ENCODE peak calls at places on chromosome 18, in five cellular contexts. W is neuronal stem cell, K is IMR-90, B is H9, C is mesenchymal stem cell. Q is an unnamed sample.

GRCh38 chr18:1050012-1050657 is 145.5 kb downstream of the ADCYAP1 start:
- DNase-seq in W (no peak), K (no peak), B (no peak), C (no peak), Q (no peak)

GRCh38 chr18:980586-980985 is 75.9 kb downstream of the ADCYAP1 start:
- DNase-seq in W (no peak), K (no peak), B (no peak), C (no peak), Q (no peak)

GRCh38 chr18:27750014-27750413 is 426.9 kb downstream of the CDH2 start:
- DNase-seq in W (peak; percentile 26), K (peak; percentile 28), B (peak; percentile 80), C (peak; percentile 77), Q (peak; percentile 98)

GRCh38 chr18:2515908-2516625 is 55.2 kb downstream of the METTL4 start:
- DNase-seq in W (no peak), K (peak; percentile 95), B (no peak), C (peak; percentile 91), Q (peak; percentile 8)

GRCh38 chr18:79944126-79944731 is 7.2 kb downstream of the SLC66A2 start:
- DNase-seq in W (no peak), K (no peak), B (peak; percentile 28), C (no peak), Q (no peak)

GRCh38 chr18:61841709-61842108 is 51.1 kb downstream of the RNF152 start:
- DNase-seq in W (no peak), K (no peak), B (no peak), C (no peak), Q (no peak)

GRCh38 chr18:58691256-58691655 is 20.0 kb downstream of the MALT1 start:
- DNase-seq in W (no peak), K (no peak), B (no peak), C (no peak), Q (no peak)

GRCh38 chr18:64165906-64166305 is 17.0 kb upstream of the LINC00305 start:
- DNase-seq in W (no peak), K (no peak), B (no peak), C (peak; percentile 25), Q (peak; percentile 20)

GRCh38 chr18:12867724-12868123 is 16.3 kb downstream of the PTPN2 start:
- DNase-seq in W (no peak), K (no peak), B (no peak), C (no peak), Q (no peak)

GRCh38 chr18:34033968-34034367 is 190.7 kb downstream of the NOL4 start:
- DNase-seq in W (no peak), K (no peak), B (no peak), C (no peak), Q (no peak)

GRCh38 chr18:23137788-23138216 is 2.5 kb downstream of the CABLES1 start:
- DNase-seq in W (no peak), K (no peak), B (no peak), C (no peak), Q (no peak)

GRCh38 chr18:37499008-37499407 is 66.6 kb downstream of the CELF4 start:
- DNase-seq in W (no peak), K (no peak), B (no peak), C (no peak), Q (no peak)

GRCh38 chr18:55486936-55487335 is 101.1 kb downstream of the TCF4 start:
- DNase-seq in W (no peak), K (no peak), B (no peak), C (no peak), Q (no peak)

GRCh38 chr18:78582131-78582789 is 397.4 kb upstream of the SALL3 start:
- DNase-seq in W (no peak), K (no peak), B (no peak), C (no peak), Q (no peak)

GRCh38 chr18:22563098-22563707 is 145.5 kb upstream of the CTAGE1 start:
- DNase-seq in W (peak; percentile 51), K (peak; percentile 95), B (no peak), C (peak; percentile 91), Q (peak; percentile 80)

GRCh38 chr18:14978191-14978590 is 230.2 kb downstream of the ANKRD30B start:
- DNase-seq in W (no peak), K (no peak), B (no peak), C (no peak), Q (no peak)

GRCh38 chr18:3930126-3931012 is 480.4 kb downstream of the TGIF1 start:
- DNase-seq in W (no peak), K (no peak), B (no peak), C (no peak), Q (no peak)

GRCh38 chr18:3935316-3935715 is 485.3 kb downstream of the TGIF1 start:
- DNase-seq in W (no peak), K (peak; percentile 33), B (no peak), C (no peak), Q (peak; percentile 51)

GRCh38 chr18:3931013-3931315 is 481.0 kb downstream of the TGIF1 start:
- DNase-seq in W (no peak), K (no peak), B (no peak), C (no peak), Q (no peak)

GRCh38 chr18:3932285-3932684 is 482.3 kb downstream of the TGIF1 start:
- DNase-seq in W (no peak), K (no peak), B (no peak), C (no peak), Q (no peak)

DNA sequence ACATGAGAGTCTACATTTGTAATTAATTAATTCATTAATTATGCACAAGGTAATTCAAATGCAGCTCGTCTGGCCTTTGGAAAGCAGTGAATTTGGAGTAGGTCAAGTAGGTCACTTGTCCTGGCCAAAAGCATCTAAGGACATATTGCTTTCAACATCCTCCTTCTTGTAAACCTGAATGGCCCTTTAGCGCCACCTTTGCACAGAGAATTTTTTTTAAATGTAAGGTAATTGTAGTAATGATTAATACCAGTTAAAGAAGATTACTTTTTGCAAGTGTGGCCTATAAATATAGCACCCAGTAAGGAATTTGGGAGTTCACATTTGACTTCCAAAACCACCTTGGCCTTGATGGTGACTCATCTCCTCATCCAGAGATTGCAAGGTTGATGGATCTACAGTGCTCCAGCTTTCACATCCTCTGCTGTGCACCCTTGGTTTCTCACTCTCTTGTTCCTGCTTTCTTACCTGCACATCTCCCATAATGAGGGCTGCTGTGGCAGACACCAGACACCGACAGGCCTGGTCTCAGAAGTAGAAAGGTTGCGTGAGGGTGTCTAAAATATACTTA is 481.7 kb downstream of the TGIF1 start:
- DNase-seq in W (no peak), K (peak; percentile 12), B (no peak), C (no peak), Q (no peak)
- H3K27ac ChIP-seq in W (no peak overlapping the region), K (no peak overlapping the region), B (no peak overlapping the region), C (no peak overlapping the region), Q (no peak overlapping the region)

DNA sequence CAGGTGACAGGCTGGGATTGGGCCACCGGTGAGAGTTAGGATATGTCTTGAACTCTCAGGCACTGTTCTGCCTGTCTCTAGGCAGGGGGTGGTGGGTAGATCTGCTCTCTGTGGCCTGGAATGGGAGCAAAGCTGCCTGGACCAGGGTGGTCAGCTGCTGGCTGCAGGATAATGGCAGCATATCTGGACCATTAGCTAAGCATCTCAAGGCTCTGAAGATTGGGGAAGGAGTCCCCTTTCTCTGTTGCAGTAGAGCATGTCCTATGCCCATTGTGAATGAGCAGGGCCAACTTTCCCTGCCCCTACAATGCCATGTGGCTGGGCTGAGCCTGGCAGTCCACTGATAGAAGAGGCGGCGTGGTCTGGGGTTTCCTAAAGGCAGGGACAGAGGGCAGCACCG is 34.6 kb downstream of the LOXHD1 start:
- DNase-seq in W (no peak), K (no peak), B (no peak), C (no peak), Q (no peak)
- H3K79me1 ChIP-seq in W (no peaks in the 10 kb centered on the region), K (no peaks in the 10 kb centered on the region), B (no peaks in the 10 kb centered on the region), C (no peaks in the 10 kb centered on the region), Q (no peaks in the 10 kb centered on the region)

GRCh38 chr18:70329076-70329475 is 40.2 kb downstream of the SOCS6 start:
- DNase-seq in W (no peak), K (no peak), B (no peak), C (no peak), Q (no peak)

GRCh38 chr18:70333316-70333715 is 44.5 kb downstream of the SOCS6 start:
- DNase-seq in W (no peak), K (no peak), B (no peak), C (no peak), Q (no peak)

GRCh38 chr18:70331456-70332097 is 42.7 kb downstream of the SOCS6 start:
- DNase-seq in W (no peak), K (no peak), B (no peak), C (no peak), Q (no peak)

GRCh38 chr18:70332694-70333093 is 43.8 kb downstream of the SOCS6 start:
- DNase-seq in W (no peak), K (peak; percentile 57), B (no peak), C (peak; percentile 25), Q (no peak)

DNA sequence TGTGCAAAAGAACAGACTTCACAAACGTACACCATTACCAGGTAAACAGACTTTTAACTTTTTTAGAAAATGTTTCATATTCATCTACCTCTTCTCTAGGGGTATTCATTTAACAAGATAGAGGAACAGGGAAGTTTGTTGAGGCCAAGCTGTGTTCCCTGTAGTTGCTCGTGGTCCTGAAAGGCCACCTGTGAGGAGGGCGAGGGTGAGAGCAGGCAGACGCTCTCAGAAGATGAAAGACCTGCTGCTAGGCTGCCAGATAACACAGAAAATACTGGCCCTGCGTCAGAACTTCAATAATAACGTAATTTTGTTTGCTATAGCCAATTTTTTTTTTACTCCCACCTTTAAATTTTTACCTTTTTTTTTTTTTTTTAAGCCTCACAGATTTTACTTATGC is 42.0 kb downstream of the SOCS6 start:
- DNase-seq in W (no peak), K (no peak), B (no peak), C (no peak), Q (no peak)
- H2AK5ac ChIP-seq in W (no peak overlapping the region), K (no peak overlapping the region), B (no peak overlapping the region), C (no peak overlapping the region), Q (no peak overlapping the region)

GRCh38 chr18:76483780-76484179 is 11.3 kb downstream of the ZNF516 start:
- DNase-seq in W (no peak), K (no peak), B (no peak), C (no peak), Q (no peak)
- H3K27ac ChIP-seq in W (no peak overlapping the region), K (no peak overlapping the region), B (no peak overlapping the region), C (no peak overlapping the region), Q (no peak overlapping the region)

DNA sequence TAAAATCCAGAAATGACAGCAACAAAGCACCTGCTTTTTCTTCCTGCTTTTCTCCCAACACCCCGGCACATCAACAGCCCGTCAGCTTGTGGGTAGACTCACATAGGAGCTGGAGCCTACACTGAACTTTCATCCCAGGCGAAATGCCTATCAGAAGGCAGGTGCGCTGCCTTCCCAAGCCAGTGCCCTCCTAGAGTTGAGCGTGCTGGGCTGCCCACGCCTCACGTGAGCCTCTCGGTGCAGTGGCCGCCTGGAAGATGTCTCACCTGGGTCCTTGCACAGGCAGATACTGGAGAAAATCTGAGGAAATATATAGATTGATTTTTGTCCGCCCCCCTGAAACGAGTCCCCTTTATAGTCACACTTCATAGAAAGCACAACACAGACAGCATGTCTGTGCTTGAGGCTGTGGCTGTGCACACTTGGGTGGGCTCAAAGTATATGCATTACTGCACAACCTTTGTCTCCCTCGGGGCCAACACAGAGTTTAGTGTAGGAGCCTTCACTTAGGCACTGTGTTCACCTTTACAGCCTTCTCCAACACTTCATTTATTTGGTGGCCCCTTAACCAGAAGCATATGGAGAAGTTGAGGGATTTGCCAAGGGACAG is 112.5 kb downstream of the SMAD7 start:
- DNase-seq in W (no peak), K (no peak), B (no peak), C (no peak), Q (no peak)
- H3K79me1 ChIP-seq in W (no peaks in the 10 kb centered on the region), K (peaks cover 76% of the 10 kb centered on the region), B (no peaks in the 10 kb centered on the region), C (peaks cover 16% of the 10 kb centered on the region), Q (no peaks in the 10 kb centered on the region)

Q was measured in mesendoderm.